ENCODE peak calls at places on chromosome 7, in eight cellular contexts. Q is IMR-90, V is Calu3, G is Panc1, R is WTC11, P is heart left ventricle, K is AG04449, C is HL-60. S is an unnamed sample.

GRCh38 chr7:30365626-30366025 is 81.2 kb downstream of the ZNRF2 start:
- DNase-seq in Q (no peak), V (no peak), G (no peak), R (no peak), P (no peak), K (no peak), C (no peak), S (no peak)

GRCh38 chr7:147658392-147658791 is 932.2 kb upstream of the C7orf33 start:
- DNase-seq in Q (no peak), V (no peak), G (no peak), R (no peak), P (no peak), K (no peak), C (no peak), S (no peak)

GRCh38 chr7:93862651-93863050 is 27.9 kb downstream of the TFPI2 start:
- DNase-seq in Q (no peak), V (no peak), G (no peak), R (no peak), P (no peak), K (no peak), C (no peak), S (no peak)

GRCh38 chr7:98992076-98992475 is 113.7 kb downstream of the TRRAP start:
- DNase-seq in Q (no peak), V (no peak), G (no peak), R (no peak), P (no peak), K (no peak), C (no peak), S (no peak)

GRCh38 chr7:55558962-55559920 is 13.1 kb downstream of the VOPP1 start:
- DNase-seq in Q (no peak), V (no peak), G (no peak), R (no peak), P (no peak), K (no peak), C (no peak), S (no peak)

GRCh38 chr7:138370956-138371355 is 89.1 kb upstream of the TRIM24 start:
- DNase-seq in Q (no peak), V (no peak), G (no peak), R (no peak), P (no peak), K (no peak), C (no peak), S (no peak)

GRCh38 chr7:22586806-22587180 is 86.8 kb upstream of the STEAP1B start:
- DNase-seq in Q (peak; percentile 66), V (peak; percentile 75), G (no peak), R (no peak), P (no peak), K (no peak), C (no peak), S (no peak)

GRCh38 chr7:156640949-156641485 is 443 bp downstream of the RNF32 start:
- DNase-seq in Q (peak; percentile 57), V (peak; percentile 47), G (no peak), R (no peak), P (no peak), K (no peak), C (peak; percentile 33), S (no peak)

GRCh38 chr7:50982626-50983025 is 199.9 kb upstream of the GRB10 start:
- DNase-seq in Q (no peak), V (peak; percentile 54), G (no peak), R (peak; percentile 44), P (no peak), K (no peak), C (no peak), S (no peak)

GRCh38 chr7:135855836-135856235 is 107.2 kb upstream of the FAM180A start:
- DNase-seq in Q (no peak), V (no peak), G (no peak), R (no peak), P (no peak), K (no peak), C (no peak), S (peak; percentile 19)

GRCh38 chr7:37488163-37488759 is 39.6 kb upstream of the ELMO1 start:
- DNase-seq in Q (no peak), V (no peak), G (no peak), R (no peak), P (no peak), K (no peak), C (peak; percentile 55), S (no peak)

GRCh38 chr7:3194501-3195141 is 106.4 kb upstream of the SDK1 start:
- DNase-seq in Q (peak; percentile 89), V (peak; percentile 95), G (no peak), R (peak; percentile 67), P (no peak), K (no peak), C (no peak), S (no peak)

GRCh38 chr7:83130191-83130590 is 32.5 kb downstream of the PCLO start:
- DNase-seq in Q (no peak), V (no peak), G (no peak), R (no peak), P (no peak), K (no peak), C (no peak), S (no peak)

GRCh38 chr7:114956702-114957101 is 34.8 kb downstream of the MDFIC start:
- DNase-seq in Q (no peak), V (no peak), G (no peak), R (no peak), P (no peak), K (no peak), C (no peak), S (no peak)

GRCh38 chr7:114957434-114957833 is 35.5 kb downstream of the MDFIC start:
- DNase-seq in Q (no peak), V (no peak), G (no peak), R (no peak), P (no peak), K (no peak), C (no peak), S (no peak)

GRCh38 chr7:114952296-114952695 is 30.4 kb downstream of the MDFIC start:
- DNase-seq in Q (no peak), V (no peak), G (no peak), R (no peak), P (no peak), K (no peak), C (no peak), S (no peak)

GRCh38 chr7:114949227-114949626 is 27.3 kb downstream of the MDFIC start:
- DNase-seq in Q (no peak), V (no peak), G (no peak), R (no peak), P (no peak), K (no peak), C (no peak), S (no peak)

GRCh38 chr7:114953724-114954123 is 31.8 kb downstream of the MDFIC start:
- DNase-seq in Q (no peak), V (no peak), G (no peak), R (no peak), P (no peak), K (no peak), C (no peak), S (no peak)
- TF ChIP-seq CTCF in Q (no peak), V (no peak), G (no peak), R (no peak), P (no peak), K (no peak), C (no peak), S (no peak)

GRCh38 chr7:95246935-95247370 is 77.4 kb downstream of the PON1 start:
- DNase-seq in Q (peak; percentile 62), V (peak; percentile 43), G (peak; percentile 56), R (peak; percentile 40), P (peak; percentile 25), K (peak; percentile 23), C (peak; percentile 42), S (peak; percentile 11)
- TF ChIP-seq CTCF in Q (peak; percentile 69), V (peak; percentile 62), G (peak; percentile 74), R (peak; percentile 56), P (peak; percentile 53), K (peak; percentile 60), C (peak; percentile 77), S (peak; percentile 84)

GRCh38 chr7:140726304-140726703 is 29.8 kb downstream of the NDUFB2 start:
- DNase-seq in Q (peak; percentile 23), V (no peak), G (no peak), R (no peak), P (no peak), K (no peak), C (no peak), S (no peak)
- TF ChIP-seq CTCF in Q (peak; percentile 36), V (no peak), G (peak; percentile 52), R (no peak), P (peak; percentile 9), K (peak; percentile 17), C (no peak), S (peak; percentile 40)

GRCh38 chr7:45574521-45575500 is 643 bp downstream of the ADCY1 start:
- DNase-seq in Q (peak; percentile 49), V (peak; percentile 74), G (no peak), R (peak; percentile 61), P (no peak), K (no peak), C (peak; percentile 34), S (no peak)
- TF ChIP-seq CTCF in Q (peak; percentile 22), V (no peak), G (peak; percentile 41), R (no peak), P (no peak), K (peak; percentile 37), C (no peak), S (no peak)